ENCODE peak calls at places on chromosomes 11 and 22, in four cellular contexts. A is AG10803, F is pancreas, R is MCF 10A. S is an unnamed sample.

GRCh38 chr11:96038046-96038445 is 114.1 kb upstream of the MTMR2 start:
- DNase-seq in A (peak), F (no peak), R (no peak), S (no peak)

GRCh38 chr22:35454416-35455054 is 54.6 kb downstream of the MCM5 start:
- DNase-seq in A (no peak), F (no peak), R (no peak), S (no peak)

GRCh38 chr11:44775366-44776356 is 48.9 kb downstream of the TSPAN18 start:
- DNase-seq in A (peak), F (peak), R (peak), S (peak)

GRCh38 chr22:40426671-40427070 is 56.3 kb downstream of the SGSM3 start:
- DNase-seq in A (peak), F (no peak), R (no peak), S (no peak)

GRCh38 chr22:44583076-44583760 is 85.2 kb upstream of the RTL6 start:
- DNase-seq in A (peak), F (no peak), R (peak), S (no peak)

GRCh38 chr11:69202511-69203221 is 46.9 kb downstream of the SMIM38 start:
- DNase-seq in A (no peak), F (no peak), R (no peak), S (no peak)

GRCh38 chr11:123628936-123629683 is 25.3 kb downstream of the SCN3B start:
- DNase-seq in A (peak), F (no peak), R (no peak), S (peak)

GRCh38 chr11:128775513-128775912 is 81.6 kb downstream of the FLI1 start:
- DNase-seq in A (no peak), F (no peak), R (no peak), S (no peak)

GRCh38 chr11:34676227-34676626 is 55.3 kb downstream of the EHF start:
- DNase-seq in A (no peak), F (no peak), R (no peak), S (no peak)

GRCh38 chr11:114605370-114605769 is 9.8 kb upstream of the NXPE4 start:
- DNase-seq in A (no peak), F (no peak), R (no peak), S (no peak)

GRCh38 chr11:3644817-3645235 is at the start of gene ART1:
- DNase-seq in A (no peak), F (no peak), R (peak), S (no peak)

GRCh38 chr11:99419991-99420390 is 399.2 kb downstream of the CNTN5 start:
- DNase-seq in A (no peak), F (no peak), R (no peak), S (no peak)

GRCh38 chr22:37195921-37196320 is 7.9 kb upstream of the C1QTNF6 start:
- DNase-seq in A (peak), F (no peak), R (no peak), S (no peak)

GRCh38 chr22:37197451-37198289 is 9.6 kb upstream of the C1QTNF6 start:
- DNase-seq in A (peak), F (peak), R (peak), S (peak)

GRCh38 chr22:37198290-37199102 is 10.4 kb upstream of the C1QTNF6 start:
- DNase-seq in A (peak), F (peak), R (peak), S (peak)

GRCh38 chr22:37194750-37195149 is 6.7 kb upstream of the C1QTNF6 start:
- DNase-seq in A (no peak), F (no peak), R (no peak), S (no peak)

DNA sequence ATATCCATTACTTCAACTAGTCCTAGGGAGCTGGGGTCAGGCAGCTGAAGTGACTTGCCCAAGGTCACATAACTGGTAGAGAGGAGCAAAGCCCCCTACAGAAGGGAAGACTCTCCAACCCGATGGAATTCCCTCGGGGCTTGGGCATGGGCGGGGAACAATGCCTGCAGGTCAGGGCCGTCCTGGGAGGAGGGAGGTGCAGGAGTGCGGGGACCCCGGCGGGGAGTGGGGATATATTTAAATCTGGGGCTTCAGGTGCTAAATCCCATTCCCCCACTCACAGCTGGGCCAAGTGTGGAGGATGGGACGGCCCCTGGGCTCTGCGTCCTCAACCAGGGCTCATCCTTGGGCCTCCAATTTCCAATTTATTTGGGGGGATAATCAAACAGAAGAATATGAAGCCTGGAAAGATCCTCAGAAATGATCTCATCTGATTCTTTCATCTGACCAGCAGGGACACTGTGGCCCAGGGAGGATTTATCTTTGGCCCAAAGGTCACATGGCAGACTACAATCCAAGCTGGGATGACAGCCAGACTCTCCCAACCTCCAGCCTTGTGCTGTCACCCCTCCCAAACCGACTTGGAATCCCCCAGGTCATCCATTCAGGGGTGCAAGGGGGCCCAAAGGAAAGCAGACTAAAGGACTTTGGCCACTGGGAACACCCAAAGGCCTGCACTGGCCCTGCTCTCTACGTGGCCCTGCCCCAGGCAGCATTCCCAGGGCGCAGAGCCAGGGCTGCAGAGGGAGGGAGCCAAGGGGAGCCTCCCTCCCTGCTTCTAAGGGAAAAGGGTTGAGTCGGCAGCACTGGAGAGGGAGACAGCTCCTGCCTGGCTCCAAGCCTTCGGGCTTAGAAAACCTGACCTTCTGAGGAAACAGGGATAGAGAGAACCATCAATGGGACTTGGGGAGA is 8.7 kb upstream of the C1QTNF6 start:
- DNase-seq in A (peak), F (peak), R (peak), S (peak)
- TF ChIP-seq CTCF in A (peak), F (no peak), R (no peak), S (peak)

DNA sequence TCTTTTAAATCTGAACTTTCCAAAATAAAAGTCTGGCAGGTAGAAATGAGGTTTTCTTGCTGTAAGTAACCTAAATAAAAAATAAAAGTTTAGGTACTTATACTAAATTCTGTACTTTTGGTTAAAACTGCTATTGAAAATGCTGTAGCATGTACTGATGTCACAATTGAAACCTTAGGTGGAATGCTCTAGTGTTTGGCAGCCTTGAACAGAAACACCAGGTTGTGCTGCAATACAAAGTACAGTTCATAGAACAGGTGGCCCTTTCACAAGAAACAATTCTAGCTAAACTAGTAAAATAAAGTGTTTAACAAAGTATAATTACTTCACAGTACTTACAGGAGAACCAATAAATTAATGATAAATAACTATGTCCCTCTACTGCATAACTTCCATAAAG is 25.1 kb downstream of the NPAT start:
- DNase-seq in A (no peak), F (no peak), R (no peak), S (no peak)
- TF ChIP-seq CTCF in A (no peak), F (no peak), R (no peak), S (no peak)

DNA sequence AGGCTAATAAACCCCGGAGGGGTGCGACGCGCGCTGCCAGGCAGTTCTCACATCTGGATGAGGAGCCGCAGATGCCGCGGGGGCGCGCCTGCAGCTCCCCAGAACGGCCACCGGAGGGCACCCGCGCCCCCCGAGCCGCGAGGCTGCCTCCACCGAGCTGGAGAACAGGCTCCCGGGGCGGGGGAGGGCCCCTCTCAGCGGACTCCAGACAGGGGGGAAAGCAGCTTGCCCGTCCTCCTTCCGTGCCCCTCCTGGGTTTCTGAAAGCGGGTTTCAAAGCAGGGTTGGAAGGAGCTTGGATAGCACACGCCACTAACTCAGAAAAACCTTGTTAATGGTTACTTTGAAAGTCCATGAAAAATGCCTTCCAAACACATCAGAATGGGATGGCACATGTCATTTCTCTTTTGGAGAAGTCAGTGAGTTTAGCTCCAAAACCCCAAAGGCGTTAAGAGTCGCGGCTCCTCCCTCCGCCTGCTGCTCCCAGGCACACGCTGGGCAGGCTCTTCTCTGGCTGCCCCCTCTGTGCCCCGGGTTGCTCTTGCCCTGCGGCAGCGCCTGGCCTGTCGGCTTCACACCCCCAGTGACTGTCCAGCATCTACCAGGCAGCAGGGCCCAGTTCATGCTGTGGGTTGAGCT is 317.8 kb downstream of the NTM start:
- DNase-seq in A (peak), F (no peak), R (no peak), S (peak)
- TF ChIP-seq CTCF in A (peak), F (peak), R (peak), S (peak)

DNA sequence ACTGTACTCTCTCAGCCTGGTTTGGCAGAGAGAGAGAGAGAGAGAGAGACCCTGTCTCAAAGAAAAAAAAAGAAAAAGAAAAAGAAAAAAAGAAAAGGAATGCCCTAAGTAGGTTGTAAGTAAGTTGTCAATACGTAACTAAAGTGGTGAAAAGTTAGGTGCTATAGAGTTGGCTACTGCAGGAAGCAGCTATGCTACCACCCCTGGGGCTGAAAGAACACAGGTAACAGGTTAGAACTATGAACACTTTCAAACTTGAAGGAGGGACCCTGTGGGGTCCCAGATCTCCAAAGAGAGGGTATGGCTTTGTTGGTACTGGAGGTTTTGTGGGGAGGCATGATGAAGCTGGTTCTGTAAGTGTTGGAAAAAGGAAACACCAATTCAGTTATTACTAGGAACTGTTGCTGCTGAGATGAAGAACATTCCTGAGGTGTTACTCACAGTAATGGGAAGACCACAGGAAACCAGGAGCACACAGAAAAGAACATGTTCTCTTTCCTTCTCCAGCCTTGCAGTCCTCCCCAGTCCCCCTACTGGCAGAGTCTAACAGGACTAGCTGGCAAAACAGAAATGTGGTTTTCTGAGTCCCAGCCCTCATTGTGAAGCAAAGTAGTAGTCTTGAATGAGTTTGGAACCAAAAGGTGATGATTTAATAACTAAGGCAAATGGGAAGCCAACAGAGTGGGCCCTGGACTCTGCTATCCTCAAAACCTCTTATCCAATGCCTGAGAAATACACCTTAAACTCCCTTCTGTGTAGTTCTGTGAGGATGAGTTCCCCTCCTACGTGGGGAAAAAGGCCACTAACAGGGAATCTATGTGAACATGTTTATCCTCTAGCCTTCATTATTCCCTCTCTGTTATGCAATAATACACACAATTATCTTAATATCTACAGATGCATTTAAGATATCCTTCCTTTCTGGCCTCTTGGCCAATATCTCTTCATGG is 427.0 kb upstream of the DDI1 start:
- DNase-seq in A (peak), F (no peak), R (peak), S (peak)
- TF ChIP-seq CTCF in A (peak), F (no peak), R (peak), S (peak)

DNA sequence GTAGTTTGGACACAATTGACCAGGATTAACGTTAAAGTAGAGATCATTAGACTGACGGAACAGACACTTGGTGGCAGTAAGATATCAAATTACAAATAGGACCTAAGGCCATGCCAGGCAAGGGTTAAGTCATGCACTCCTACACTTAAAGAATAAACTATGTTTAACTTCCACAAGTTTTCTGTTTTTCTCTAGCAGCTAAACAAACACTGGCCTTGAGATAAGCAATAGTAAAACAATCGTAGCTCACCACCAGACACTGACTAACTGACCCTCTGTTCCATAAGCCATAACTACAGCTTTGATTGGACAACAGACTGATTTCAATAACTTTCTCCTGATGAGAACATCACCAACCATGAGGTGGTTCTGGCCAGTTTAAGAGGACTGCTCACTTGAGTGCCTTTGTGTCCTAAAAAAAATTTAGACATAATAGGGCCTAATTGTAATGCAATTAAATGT is 2.0 kb upstream of the CEP126 start:
- DNase-seq in A (no peak), F (no peak), R (no peak), S (no peak)
- TF ChIP-seq CTCF in A (no peak), F (no peak), R (no peak), S (no peak)

GRCh38 chr11:93895106-93895862 is 44.9 kb upstream of the VSTM5 start:
- DNase-seq in A (peak), F (no peak), R (peak), S (peak)
- TF ChIP-seq CTCF in A (peak), F (peak), R (peak), S (peak)

GRCh38 chr11:14232652-14233051 is 126.3 kb downstream of the RRAS2 start:
- DNase-seq in A (no peak), F (no peak), R (no peak), S (no peak)
- TF ChIP-seq CTCF in A (peak), F (no peak), R (no peak), S (peak)

GRCh38 chr22:46947516-46948260 is 185.2 kb downstream of the TBC1D22A start:
- DNase-seq in A (no peak), F (no peak), R (no peak), S (no peak)
- TF ChIP-seq CTCF in A (no peak), F (no peak), R (no peak), S (no peak)

DNA sequence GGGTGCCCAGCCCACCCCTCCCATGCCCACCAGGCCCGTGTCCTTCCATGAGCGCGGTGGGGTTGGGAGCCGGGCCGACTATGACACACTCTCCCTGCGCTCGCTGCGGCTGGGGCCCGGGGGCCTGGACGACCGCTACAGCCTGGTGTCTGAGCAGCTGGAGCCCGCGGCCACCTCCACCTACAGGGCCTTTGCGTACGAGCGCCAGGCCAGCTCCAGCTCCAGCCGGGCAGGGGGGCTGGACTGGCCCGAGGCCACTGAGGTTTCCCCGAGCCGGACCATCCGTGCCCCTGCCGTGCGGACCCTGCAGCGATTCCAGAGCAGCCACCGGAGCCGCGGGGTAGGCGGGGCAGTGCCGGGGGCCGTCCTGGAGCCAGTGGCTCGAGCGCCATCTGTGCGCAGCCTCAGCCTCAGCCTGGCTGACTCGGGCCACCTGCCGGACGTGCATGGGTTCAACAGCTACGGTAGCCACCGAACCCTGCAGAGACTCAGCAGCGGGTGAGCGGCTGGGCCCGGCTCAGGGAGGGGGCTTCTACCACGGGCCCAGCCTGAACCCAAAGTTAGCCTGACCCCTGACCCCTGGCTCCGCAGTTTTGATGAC is 3.0 kb downstream of the PKP3 start:
- DNase-seq in A (peak), F (no peak), R (no peak), S (peak)
- TF ChIP-seq CTCF in A (peak), F (no peak), R (no peak), S (peak)